ENCODE peak calls at places on chromosome 10, in eight cellular contexts. C is CD4-positive, alpha-beta memory T cell; W is NCI-H1092; T is HEK293T; Z is tibial artery; J is HFF-Myc; F is T-helper 2 cell; I is activated CD8-positive, alpha-beta memory T cell treated with anti-CD3 and anti-CD28 coated beads for 48 hours. R is an unnamed sample.

GRCh38 chr10:13158401-13158800 is 3.0 kb upstream of the MCM10 start:
- DNase-seq in T (no peak), I (peak; percentile 5), J (no peak), Z (no peak), F (no peak), C (peak; percentile 8), W (no peak), R (peak; percentile 9)

GRCh38 chr10:46546591-46547330 is 9.7 kb downstream of the GPRIN2 start:
- DNase-seq in J (no peak), T (no peak), Z (peak; percentile 66), W (no peak), C (no peak), F (no peak), I (no peak), R (no peak)

GRCh38 chr10:28263136-28263857 is 39.6 kb downstream of the MPP7 start:
- DNase-seq in Z (no peak), J (no peak), C (no peak), F (no peak), T (no peak), W (no peak), I (no peak), R (no peak)

GRCh38 chr10:100743626-100744135 is 1.7 kb upstream of the PAX2 start:
- DNase-seq in T (peak; percentile 84), I (no peak), C (peak; percentile 46), W (no peak), J (peak; percentile 16), F (no peak), Z (no peak), R (peak; percentile 19)

GRCh38 chr10:103605359-103606156 is 112.1 kb downstream of the NEURL1 start:
- DNase-seq in J (no peak), W (no peak), I (peak; percentile 15), C (peak; percentile 26), Z (peak; percentile 86), T (peak; percentile 82), F (peak; percentile 8), R (peak; percentile 18)

GRCh38 chr10:91551856-91552255 is 81.0 kb downstream of the PPP1R3C start:
- DNase-seq in Z (no peak), W (peak; percentile 52), F (no peak), C (no peak), T (peak; percentile 60), I (no peak), J (peak; percentile 37), R (no peak)

GRCh38 chr10:5293691-5294550 is 70.8 kb upstream of the UCN3 start:
- DNase-seq in T (peak; percentile 62), F (peak; percentile 43), W (no peak), J (no peak), C (peak; percentile 49), Z (peak; percentile 72), I (peak; percentile 31), R (no peak)

GRCh38 chr10:33314788-33315561 is 19.5 kb downstream of the NRP1 start:
- DNase-seq in F (no peak), W (peak; percentile 1), Z (no peak), J (no peak), C (no peak), T (no peak), I (no peak), R (no peak)

GRCh38 chr10:86970152-86970886 is 2.0 kb downstream of the ADIRF start:
- DNase-seq in J (no peak), W (no peak), I (no peak), Z (peak; percentile 98), F (no peak), C (no peak), T (peak; percentile 3), R (no peak)

GRCh38 chr10:92304061-92304460 is 13.1 kb downstream of the MARCHF5 start:
- DNase-seq in J (no peak), F (no peak), Z (no peak), W (no peak), T (no peak), I (no peak), C (no peak), R (no peak)

GRCh38 chr10:132368881-132369635 is 27.9 kb upstream of the PWWP2B start:
- DNase-seq in I (no peak), F (no peak), T (no peak), W (no peak), J (no peak), Z (peak; percentile 23), C (no peak), R (no peak)

GRCh38 chr10:116784651-116785050 is 42.3 kb upstream of the HSPA12A start:
- DNase-seq in W (no peak), T (no peak), I (no peak), C (no peak), J (no peak), F (no peak), Z (no peak), R (no peak)

GRCh38 chr10:17454801-17455520 is 566 bp upstream of the ST8SIA6 start:
- DNase-seq in F (no peak), W (no peak), Z (no peak), J (no peak), T (peak; percentile 13), C (no peak), I (peak; percentile 7), R (no peak)

GRCh38 chr10:86300931-86301330 is 65.7 kb downstream of the GRID1 start:
- DNase-seq in Z (peak; percentile 15), T (no peak), I (no peak), F (no peak), C (no peak), J (no peak), W (no peak), R (no peak)

GRCh38 chr10:50332108-50332846 is 81.0 kb upstream of the ASAH2 start:
- DNase-seq in W (no peak), Z (no peak), J (no peak), C (no peak), T (no peak), F (no peak), I (no peak), R (no peak)

GRCh38 chr10:8214587-8214986 is 160.1 kb downstream of the GATA3 start:
- DNase-seq in J (no peak), F (no peak), Z (no peak), W (no peak), T (no peak), I (no peak), C (no peak), R (no peak)

GRCh38 chr10:89837173-89838001 is 136.0 kb downstream of the KIF20B start:
- DNase-seq in F (peak; percentile 19), C (peak; percentile 28), W (no peak), I (no peak), T (no peak), J (no peak), Z (no peak), R (peak; percentile 22)

GRCh38 chr10:11018426-11018818 is 750 bp downstream of the CELF2 start:
- DNase-seq in I (no peak), T (peak; percentile 14), W (no peak), Z (peak; percentile 71), C (no peak), J (no peak), F (no peak), R (no peak)

GRCh38 chr10:97048649-97049427 is 136.9 kb downstream of the SLIT1 start:
- DNase-seq in C (no peak), I (no peak), Z (peak; percentile 58), J (no peak), W (peak; percentile 27), F (no peak), T (no peak), R (no peak)

GRCh38 chr10:24950439-24950838 is 2.0 kb downstream of the PRTFDC1 start:
- DNase-seq in W (no peak), I (no peak), F (no peak), J (no peak), C (no peak), T (no peak), Z (no peak), R (no peak)

GRCh38 chr10:121927841-121928527 is at the start of gene ATE1:
- DNase-seq in J (peak; percentile 67), F (peak; percentile 74), T (peak; percentile 92), W (peak; percentile 75), Z (peak; percentile 95), C (peak; percentile 81), I (peak; percentile 61), R (peak; percentile 77)

GRCh38 chr10:110363572-110364411 is 59.1 kb upstream of the SMNDC1 start:
- DNase-seq in Z (no peak), J (no peak), I (no peak), C (peak; percentile 49), W (no peak), T (no peak), F (no peak), R (peak; percentile 25)

GRCh38 chr10:51689536-51689935 is 9.9 kb downstream of the CSTF2T start:
- DNase-seq in Z (no peak), W (no peak), C (no peak), F (no peak), I (no peak), J (no peak), T (no peak), R (no peak)

GRCh38 chr10:110348351-110348750 is 43.6 kb upstream of the SMNDC1 start:
- DNase-seq in W (no peak), Z (no peak), I (no peak), F (no peak), J (no peak), C (no peak), T (no peak), R (no peak)

GRCh38 chr10:92880233-92880861 is 32.0 kb downstream of the EXOC6 start:
- DNase-seq in Z (no peak), I (no peak), J (peak; percentile 36), W (peak; percentile 17), F (no peak), C (peak; percentile 31), T (peak; percentile 23), R (no peak)

R was measured in stimulated activated naive CD4-positive, alpha-beta T cell treated with Interleukin-2 at 50 U/mL for 16 hours.